ENCODE peak calls at places on chromosome 13, in five cellular contexts. M is A549, F is transverse colon, R is ovary, O is Peyer's patch. T is an unnamed sample.
A peak's percentile ranks its signal among the peaks of the same experiment; 100 is the strongest.

GRCh38 chr13:20159646-20160345 is 1.1 kb downstream of the GJA3 start:
- DNase-seq in F (no peak), M (no peak), R (no peak), O (no peak), T (no peak)

GRCh38 chr13:52659340-52659739 is 6.7 kb downstream of the SUGT1 start:
- DNase-seq in O (no peak), R (no peak), F (no peak), M (no peak), T (no peak)

GRCh38 chr13:33126909-33127607 is 110.8 kb downstream of the KL start:
- DNase-seq in M (no peak), F (no peak), O (no peak), R (no peak), T (no peak)

GRCh38 chr13:63625869-63626268 is 2210.2 kb upstream of the PCDH20 start:
- DNase-seq in R (no peak), F (no peak), O (no peak), M (no peak), T (no peak)

GRCh38 chr13:45082964-45083363 is 37.3 kb upstream of the GTF2F2 start:
- DNase-seq in R (no peak), M (no peak), F (no peak), O (no peak), T (no peak)

GRCh38 chr13:79810671-79811070 is 329.7 kb downstream of the NDFIP2 start:
- DNase-seq in R (no peak), O (no peak), M (peak; percentile 4), F (no peak), T (no peak)

GRCh38 chr13:30370146-30370545 is 52.1 kb upstream of the UBE2L5 start:
- DNase-seq in O (no peak), M (no peak), F (no peak), R (no peak), T (no peak)

GRCh38 chr13:51221674-51222509 is at the start of gene FAM124A:
- DNase-seq in M (peak; percentile 11), R (peak; percentile 30), O (peak; percentile 61), F (peak; percentile 53), T (peak; percentile 4)

GRCh38 chr13:25291691-25292090 is 4.4 kb upstream of the MTMR6 start:
- DNase-seq in F (no peak), O (no peak), R (no peak), M (no peak), T (no peak)

GRCh38 chr13:75432811-75433244 is 49.1 kb downstream of the TBC1D4 start:
- DNase-seq in F (no peak), M (no peak), R (no peak), O (no peak), T (no peak)

GRCh38 chr13:77386046-77386445 is 59.2 kb upstream of the MYCBP2 start:
- DNase-seq in M (no peak), O (no peak), R (no peak), F (no peak), T (no peak)

GRCh38 chr13:101649490-101650126 is 197.1 kb downstream of the ITGBL1 start:
- DNase-seq in M (peak; percentile 30), F (no peak), R (no peak), O (no peak), T (no peak)

GRCh38 chr13:113083022-113083373 is 22.6 kb upstream of the F7 start:
- DNase-seq in R (no peak), O (no peak), M (no peak), F (no peak), T (no peak)

GRCh38 chr13:89726690-89727435 is 1620.6 kb upstream of the MIR17HG start:
- DNase-seq in R (no peak), O (no peak), M (no peak), F (no peak), T (no peak)

GRCh38 chr13:88339271-88339741 is 668.1 kb downstream of the SLITRK5 start:
- DNase-seq in O (no peak), F (peak; percentile 51), R (no peak), M (no peak), T (no peak)

GRCh38 chr13:47220453-47221150 is 323.7 kb upstream of the HTR2A start:
- DNase-seq in O (no peak), F (no peak), R (no peak), M (no peak), T (no peak)

GRCh38 chr13:77918391-77919261 is at the start of gene EDNRB:
- DNase-seq in O (peak; percentile 48), M (peak; percentile 25), R (no peak), F (peak; percentile 18), T (no peak)

GRCh38 chr13:43143591-43143990 is 120.2 kb downstream of the DNAJC15 start:
- DNase-seq in F (no peak), O (no peak), M (no peak), R (no peak), T (no peak)

GRCh38 chr13:43397110-43397509 is 373.7 kb downstream of the DNAJC15 start:
- DNase-seq in R (no peak), F (no peak), M (no peak), O (no peak), T (no peak)

GRCh38 chr13:43303040-43303729 is 279.8 kb downstream of the DNAJC15 start:
- DNase-seq in F (peak; percentile 28), O (no peak), R (peak; percentile 67), M (no peak), T (no peak)

GRCh38 chr13:113407103-113407530 is 43.2 kb upstream of the GRTP1 start:
- DNase-seq in R (no peak), M (no peak), O (peak; percentile 45), F (no peak), T (no peak)

GRCh38 chr13:91539458-91540156 is 141.2 kb downstream of the GPC5 start:
- DNase-seq in R (no peak), F (no peak), M (no peak), O (no peak), T (no peak)

GRCh38 chr13:100515410-100515800 is 73.2 kb downstream of the GGACT start:
- DNase-seq in O (no peak), F (no peak), M (no peak), R (no peak), T (no peak)

GRCh38 chr13:33193428-33193974 is 92.1 kb downstream of the STARD13 start:
- DNase-seq in M (no peak), O (no peak), R (no peak), F (no peak), T (no peak)

GRCh38 chr13:79385694-79386093 is 20.4 kb downstream of the RBM26 start:
- DNase-seq in R (no peak), F (no peak), M (no peak), O (no peak), T (no peak)

GRCh38 chr13:26254583-26255102 is 714 bp downstream of the CDK8 start:
- DNase-seq in M (peak; percentile 8), F (peak; percentile 69), O (peak; percentile 77), R (peak; percentile 29), T (no peak)

GRCh38 chr13:27038323-27038722 is 133.3 kb downstream of the USP12 start:
- DNase-seq in O (no peak), R (no peak), M (peak; percentile 52), F (no peak), T (peak; percentile 34)

DNA sequence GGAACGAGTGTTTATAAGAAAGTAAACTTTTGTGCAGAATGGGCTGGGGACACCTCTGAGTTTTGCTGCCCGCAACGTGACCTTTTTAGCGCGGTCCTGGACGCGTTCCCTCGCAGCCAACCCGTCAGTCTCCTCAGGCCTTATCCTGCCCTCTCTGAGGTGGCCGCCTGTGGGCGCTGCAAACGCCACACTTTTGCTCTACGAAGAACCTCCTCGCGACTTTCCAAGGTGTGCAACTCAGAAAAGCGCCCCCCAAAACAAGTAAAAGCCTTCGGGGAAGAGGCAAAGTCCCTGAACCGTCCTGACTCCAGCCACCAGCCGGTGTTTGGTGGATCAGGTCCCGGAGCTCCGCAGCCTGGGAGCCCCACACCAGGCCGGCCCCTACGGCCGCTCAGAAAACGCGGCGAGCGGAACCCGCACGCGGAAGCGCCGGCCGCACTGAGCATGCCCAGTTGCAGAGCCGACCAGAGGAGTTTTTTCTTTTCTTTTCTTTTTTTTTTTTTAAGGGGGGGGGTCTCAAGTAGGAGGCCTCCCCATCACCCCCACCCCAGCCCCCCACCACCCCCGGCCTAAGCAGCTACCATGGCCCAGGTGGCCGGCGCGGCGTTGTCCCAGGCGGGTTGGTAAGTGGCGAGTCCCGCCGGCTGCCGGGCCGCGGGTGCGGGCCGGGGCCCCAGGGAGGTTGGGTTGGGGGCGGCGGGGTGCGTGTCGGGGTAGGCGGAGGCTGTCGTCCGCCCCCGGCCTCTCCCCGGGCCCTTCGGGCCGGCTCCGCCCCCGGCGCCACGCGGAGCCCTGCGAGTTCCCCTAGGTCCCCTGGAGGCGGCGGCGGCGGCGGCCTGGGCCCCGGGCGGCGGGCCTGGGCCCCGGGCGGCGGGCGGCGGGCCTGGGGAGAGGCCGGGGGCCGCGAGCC is at the start of gene TDRD3:
- DNase-seq in O (peak; percentile 91), F (peak; percentile 86), M (peak; percentile 55), R (peak; percentile 76), T (peak; percentile 76)
- TF ChIP-seq POLR2A in O (peak; percentile 76), F (peak; percentile 67), M (peak; percentile 68), R (no peak), T (no peak)

GRCh38 chr13:110372676-110373075 is 65.6 kb downstream of the COL4A2 start:
- DNase-seq in O (no peak), F (no peak), M (no peak), R (no peak), T (no peak)
- H3K27ac ChIP-seq in O (no peak overlapping the region), F (peak overlapping the region; percentile 58), M (no peak overlapping the region), R (no peak overlapping the region), T (no peak overlapping the region)

DNA sequence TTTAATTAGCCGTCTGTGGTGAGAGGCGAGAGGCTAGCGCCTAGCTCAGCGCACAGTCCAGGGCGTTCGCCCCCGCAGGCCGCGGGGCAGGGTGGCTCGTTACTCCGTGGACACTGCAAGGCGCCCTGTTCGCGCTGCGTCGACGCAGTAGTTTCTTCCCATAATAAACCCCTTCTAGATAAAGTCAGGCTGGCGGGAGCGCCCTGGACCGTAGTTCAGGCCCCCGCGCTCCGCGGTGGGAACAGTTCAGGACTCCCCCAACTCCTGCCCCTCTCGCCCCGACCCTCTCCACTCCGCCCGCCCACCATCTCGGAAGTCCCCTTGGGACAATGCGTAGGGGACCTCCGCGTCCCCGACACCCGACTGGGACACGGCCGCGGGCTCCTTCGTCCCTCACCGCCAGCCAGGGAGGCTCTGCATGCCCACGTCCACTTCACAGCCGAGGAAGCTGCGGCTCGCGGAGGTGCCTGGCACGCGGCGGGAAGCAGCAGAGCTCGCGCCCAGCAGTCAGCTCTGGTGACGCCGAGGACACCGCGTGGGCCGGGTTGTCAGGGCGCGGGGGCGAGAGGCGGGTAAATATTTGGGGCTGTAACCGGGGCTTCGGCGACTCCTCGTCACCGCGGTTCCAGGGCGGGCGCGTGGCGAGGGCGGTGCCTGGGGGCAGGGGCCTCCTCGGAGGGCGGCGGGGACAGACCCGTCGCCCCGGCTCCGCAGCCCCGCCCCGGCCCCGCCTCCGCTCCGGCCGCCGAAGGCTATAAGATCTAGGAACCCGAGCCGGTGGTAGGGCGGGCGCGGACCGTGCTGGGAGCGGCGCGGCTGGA is at the start of gene RGCC:
- DNase-seq in F (peak; percentile 82), M (peak; percentile 36), O (peak; percentile 75), R (no peak), T (peak; percentile 10)
- TF ChIP-seq POLR2A in F (peak; percentile 28), M (peak; percentile 24), O (no peak), R (no peak), T (no peak)

DNA sequence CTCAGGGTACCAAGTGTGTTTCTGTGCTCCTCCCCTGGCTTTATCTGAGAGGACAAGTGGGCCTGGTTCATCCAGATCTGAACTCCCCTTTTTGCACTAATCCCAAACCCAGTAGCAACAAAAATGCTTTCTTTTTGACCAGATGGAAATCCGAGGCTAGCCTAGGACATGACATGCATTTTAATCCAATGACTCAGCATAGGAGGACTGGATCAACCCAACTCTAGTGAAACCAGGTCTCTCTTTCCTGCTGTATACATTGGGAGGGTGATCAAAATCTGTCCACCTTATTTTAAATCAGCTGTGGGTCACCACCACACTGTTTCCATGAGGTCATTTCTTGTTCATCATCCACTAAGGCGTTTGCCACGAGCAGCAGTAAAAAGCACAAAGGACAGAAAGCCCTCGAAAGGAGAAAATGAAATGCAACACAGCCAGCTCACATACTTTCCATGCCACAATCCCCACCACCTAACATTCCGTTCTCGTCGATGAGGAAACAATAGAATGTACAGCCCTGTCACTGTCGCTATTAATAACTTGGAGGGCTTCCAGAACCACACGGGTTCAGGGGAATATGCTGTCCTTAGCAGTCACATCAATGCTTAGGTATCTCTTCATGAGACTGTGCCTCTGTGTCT is 543.0 kb downstream of the IRS2 start:
- DNase-seq in R (no peak), F (no peak), O (no peak), M (peak; percentile 33), T (peak; percentile 85)
- H3K27ac ChIP-seq in R (no peak overlapping the region), F (no peak overlapping the region), O (no peak overlapping the region), M (peak overlapping the region; percentile 81), T (peak overlapping the region; percentile 86)

T was measured in HCT116.